ENCODE peak calls at places on chromosomes 5 and 9, in seven cellular contexts. One of them, this sample, is unnamed.
A peak's percentile ranks its signal among the peaks of the same experiment; 100 is the strongest.

GRCh38 chr5:118606940-118607339 is 381.4 kb downstream of the DTWD2 start:
- DNase-seq in breast epithelium: no peak
- DNase-seq in aorta: no peak
- DNase-seq in heart right ventricle: no peak
- DNase-seq in prostate gland: no peak
- DNase-seq in neuronal stem cell: no peak
- DNase-seq in CD8-positive, alpha-beta memory T cell: no peak
- DNase-seq in this sample: no peak

GRCh38 chr9:17191095-17191494 is 56.3 kb downstream of the CNTLN start:
- DNase-seq in aorta: no peak
- DNase-seq in breast epithelium: no peak
- DNase-seq in neuronal stem cell: no peak
- DNase-seq in CD8-positive, alpha-beta memory T cell: no peak
- DNase-seq in prostate gland: no peak
- DNase-seq in heart right ventricle: no peak
- DNase-seq in this sample: no peak

GRCh38 chr9:134502261-134503211 is 139.1 kb upstream of the COL5A1 start:
- DNase-seq in CD8-positive, alpha-beta memory T cell: no peak
- DNase-seq in prostate gland: no peak
- DNase-seq in neuronal stem cell: no peak
- DNase-seq in heart right ventricle: peak; percentile 58
- DNase-seq in breast epithelium: peak; percentile 50
- DNase-seq in aorta: peak; percentile 86
- DNase-seq in this sample: no peak

GRCh38 chr5:81657386-81657785 is 93.5 kb downstream of the SSBP2 start:
- DNase-seq in CD8-positive, alpha-beta memory T cell: no peak
- DNase-seq in neuronal stem cell: no peak
- DNase-seq in prostate gland: no peak
- DNase-seq in heart right ventricle: no peak
- DNase-seq in aorta: no peak
- DNase-seq in breast epithelium: no peak
- DNase-seq in this sample: no peak

GRCh38 chr5:157497875-157498611 is 38.0 kb downstream of the NIPAL4 start:
- DNase-seq in aorta: no peak
- DNase-seq in CD8-positive, alpha-beta memory T cell: no peak
- DNase-seq in breast epithelium: no peak
- DNase-seq in neuronal stem cell: no peak
- DNase-seq in heart right ventricle: no peak
- DNase-seq in prostate gland: no peak
- DNase-seq in this sample: peak; percentile 39

GRCh38 chr9:136147038-136147889 is 28.6 kb upstream of the TMEM250 start:
- DNase-seq in aorta: peak; percentile 44
- DNase-seq in prostate gland: no peak
- DNase-seq in breast epithelium: no peak
- DNase-seq in neuronal stem cell: no peak
- DNase-seq in CD8-positive, alpha-beta memory T cell: no peak
- DNase-seq in heart right ventricle: no peak
- DNase-seq in this sample: no peak

GRCh38 chr5:68740204-68740910 is 353.5 kb upstream of the SLC30A5 start:
- DNase-seq in neuronal stem cell: no peak
- DNase-seq in heart right ventricle: no peak
- DNase-seq in aorta: no peak
- DNase-seq in CD8-positive, alpha-beta memory T cell: no peak
- DNase-seq in prostate gland: no peak
- DNase-seq in breast epithelium: no peak
- DNase-seq in this sample: no peak

GRCh38 chr9:71760901-71761300 is 7.4 kb downstream of the CEMIP2 start:
- DNase-seq in aorta: no peak
- DNase-seq in prostate gland: no peak
- DNase-seq in heart right ventricle: no peak
- DNase-seq in CD8-positive, alpha-beta memory T cell: no peak
- DNase-seq in neuronal stem cell: no peak
- DNase-seq in breast epithelium: no peak
- DNase-seq in this sample: peak; percentile 57

GRCh38 chr5:83553000-83553486 is 81.5 kb downstream of the VCAN start:
- DNase-seq in heart right ventricle: peak; percentile 68
- DNase-seq in breast epithelium: no peak
- DNase-seq in aorta: peak; percentile 57
- DNase-seq in prostate gland: no peak
- DNase-seq in CD8-positive, alpha-beta memory T cell: no peak
- DNase-seq in neuronal stem cell: no peak
- DNase-seq in this sample: no peak

GRCh38 chr5:43548358-43548757 is 8.5 kb downstream of the PAIP1 start:
- DNase-seq in prostate gland: no peak
- DNase-seq in neuronal stem cell: no peak
- DNase-seq in breast epithelium: no peak
- DNase-seq in heart right ventricle: no peak
- DNase-seq in CD8-positive, alpha-beta memory T cell: no peak
- DNase-seq in aorta: no peak
- DNase-seq in this sample: no peak

GRCh38 chr5:158640581-158640980 is 459.1 kb downstream of the EBF1 start:
- DNase-seq in neuronal stem cell: no peak
- DNase-seq in prostate gland: no peak
- DNase-seq in breast epithelium: no peak
- DNase-seq in CD8-positive, alpha-beta memory T cell: no peak
- DNase-seq in aorta: no peak
- DNase-seq in heart right ventricle: no peak
- DNase-seq in this sample: no peak

GRCh38 chr9:91423785-91424402 is at the start of gene NFIL3:
- DNase-seq in neuronal stem cell: peak; percentile 77
- DNase-seq in prostate gland: peak; percentile 82
- DNase-seq in breast epithelium: peak; percentile 83
- DNase-seq in aorta: peak; percentile 91
- DNase-seq in CD8-positive, alpha-beta memory T cell: peak; percentile 66
- DNase-seq in heart right ventricle: peak; percentile 75
- DNase-seq in this sample: peak; percentile 90

GRCh38 chr9:133727876-133728441 is 10.2 kb downstream of the SARDH start:
- DNase-seq in prostate gland: no peak
- DNase-seq in CD8-positive, alpha-beta memory T cell: no peak
- DNase-seq in neuronal stem cell: no peak
- DNase-seq in heart right ventricle: no peak
- DNase-seq in aorta: no peak
- DNase-seq in breast epithelium: peak; percentile 45
- DNase-seq in this sample: peak; percentile 42

DNA sequence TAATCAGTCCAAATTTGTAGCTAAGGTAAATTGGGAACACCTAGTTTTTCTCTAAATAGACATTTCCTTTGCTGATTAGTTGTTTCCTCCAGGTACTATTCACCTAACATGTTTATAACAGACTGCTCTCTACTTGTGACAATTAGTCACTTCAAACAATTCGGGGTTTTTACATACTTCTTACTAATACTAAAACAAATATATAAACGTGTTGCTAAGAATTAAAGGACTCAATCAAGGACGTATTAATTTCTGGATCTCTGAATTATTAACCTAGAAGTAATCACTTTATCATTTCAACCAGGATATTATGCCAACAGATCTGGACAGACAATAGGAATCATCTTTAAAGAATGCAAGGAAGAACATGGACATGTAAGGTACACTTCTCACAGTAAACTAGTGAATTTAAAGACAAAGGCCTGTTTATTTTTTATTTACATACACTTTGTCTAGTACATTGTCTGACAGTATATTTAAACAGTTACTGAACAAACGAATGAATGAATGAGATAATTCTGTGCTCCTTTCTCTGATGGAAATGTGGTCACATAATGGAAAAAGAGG is 22.3 kb downstream of the PJA2 start:
- DNase-seq in CD8-positive, alpha-beta memory T cell: no peak
- DNase-seq in prostate gland: no peak
- DNase-seq in heart right ventricle: no peak
- DNase-seq in breast epithelium: no peak
- DNase-seq in neuronal stem cell: no peak
- DNase-seq in aorta: no peak
- DNase-seq in this sample: no peak
- H3K27ac ChIP-seq in CD8-positive, alpha-beta memory T cell: no peak overlapping the region
- H3K27ac ChIP-seq in prostate gland: no peak overlapping the region
- H3K27ac ChIP-seq in heart right ventricle: no peak overlapping the region
- H3K27ac ChIP-seq in breast epithelium: no peak overlapping the region
- H3K27ac ChIP-seq in neuronal stem cell: no peak overlapping the region
- H3K27ac ChIP-seq in aorta: no peak overlapping the region
- H3K27ac ChIP-seq in this sample: no peak overlapping the region

DNA sequence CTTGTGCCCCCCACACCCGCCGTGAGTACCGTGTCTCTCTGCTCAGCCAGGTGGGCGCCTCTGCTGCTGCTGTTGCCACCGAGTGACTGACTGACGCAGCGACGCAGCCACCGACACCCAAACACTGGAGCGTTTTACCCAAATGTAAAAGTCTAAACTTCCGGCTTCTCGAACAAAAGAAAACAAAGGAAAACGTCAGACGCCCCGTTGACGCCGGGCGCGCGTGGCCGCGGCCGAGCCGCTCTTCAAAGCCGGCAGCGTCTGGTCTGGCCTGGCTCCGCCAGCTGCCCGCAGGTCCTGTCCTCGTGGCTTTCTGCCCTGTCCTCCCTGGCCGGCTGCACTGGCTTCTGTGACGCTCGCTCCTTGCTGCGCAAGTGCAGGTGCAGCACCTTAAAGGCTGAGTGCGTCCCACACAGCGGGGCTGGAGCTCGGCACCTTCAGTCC is 41.4 kb upstream of the CLPTM1L start:
- DNase-seq in heart right ventricle: peak; percentile 14
- DNase-seq in breast epithelium: peak; percentile 87
- DNase-seq in aorta: peak; percentile 81
- DNase-seq in neuronal stem cell: peak; percentile 48
- DNase-seq in CD8-positive, alpha-beta memory T cell: peak; percentile 84
- DNase-seq in prostate gland: peak; percentile 74
- DNase-seq in this sample: peak; percentile 84
- H3K4me3 ChIP-seq in heart right ventricle: peak overlapping the region; percentile 66
- H3K4me3 ChIP-seq in breast epithelium: peak overlapping the region; percentile 86
- H3K4me3 ChIP-seq in aorta: peak overlapping the region; percentile 31
- H3K4me3 ChIP-seq in neuronal stem cell: peak overlapping the region; percentile 77
- H3K4me3 ChIP-seq in CD8-positive, alpha-beta memory T cell: peak overlapping the region; percentile 70
- H3K4me3 ChIP-seq in prostate gland: peak overlapping the region; percentile 51
- H3K4me3 ChIP-seq in this sample: peak overlapping the region; percentile 66

GRCh38 chr9:14215614-14216013 is 98.3 kb downstream of the NFIB start:
- DNase-seq in heart right ventricle: no peak
- DNase-seq in CD8-positive, alpha-beta memory T cell: no peak
- DNase-seq in aorta: no peak
- DNase-seq in breast epithelium: no peak
- DNase-seq in prostate gland: no peak
- DNase-seq in neuronal stem cell: no peak
- DNase-seq in this sample: no peak
- H3K4me1 ChIP-seq in heart right ventricle: peaks cover 91% of the 10 kb centered on the region
- H3K4me1 ChIP-seq in CD8-positive, alpha-beta memory T cell: no peaks in the 10 kb centered on the region
- H3K4me1 ChIP-seq in aorta: peaks cover 13% of the 10 kb centered on the region
- H3K4me1 ChIP-seq in breast epithelium: peaks cover 8% of the 10 kb centered on the region
- H3K4me1 ChIP-seq in prostate gland: peaks cover 4% of the 10 kb centered on the region
- H3K4me1 ChIP-seq in neuronal stem cell: no peaks in the 10 kb centered on the region
- H3K4me1 ChIP-seq in this sample: no peaks in the 10 kb centered on the region

GRCh38 chr9:115999498-115999897 is 154.1 kb upstream of the PAPPA start:
- DNase-seq in neuronal stem cell: no peak
- DNase-seq in prostate gland: no peak
- DNase-seq in breast epithelium: no peak
- DNase-seq in aorta: no peak
- DNase-seq in heart right ventricle: no peak
- DNase-seq in CD8-positive, alpha-beta memory T cell: no peak
- DNase-seq in this sample: no peak

GRCh38 chr9:116005267-116005666 is 148.3 kb upstream of the PAPPA start:
- DNase-seq in neuronal stem cell: no peak
- DNase-seq in aorta: no peak
- DNase-seq in heart right ventricle: no peak
- DNase-seq in prostate gland: no peak
- DNase-seq in CD8-positive, alpha-beta memory T cell: no peak
- DNase-seq in breast epithelium: no peak
- DNase-seq in this sample: no peak

GRCh38 chr9:116002624-116003023 is 151.0 kb upstream of the PAPPA start:
- DNase-seq in CD8-positive, alpha-beta memory T cell: no peak
- DNase-seq in neuronal stem cell: no peak
- DNase-seq in prostate gland: no peak
- DNase-seq in heart right ventricle: no peak
- DNase-seq in breast epithelium: no peak
- DNase-seq in aorta: no peak
- DNase-seq in this sample: no peak

GRCh38 chr9:116000748-116001329 is 152.8 kb upstream of the PAPPA start:
- DNase-seq in breast epithelium: no peak
- DNase-seq in heart right ventricle: no peak
- DNase-seq in CD8-positive, alpha-beta memory T cell: no peak
- DNase-seq in aorta: no peak
- DNase-seq in neuronal stem cell: no peak
- DNase-seq in prostate gland: no peak
- DNase-seq in this sample: no peak

GRCh38 chr9:116002181-116002580 is 151.4 kb upstream of the PAPPA start:
- DNase-seq in breast epithelium: no peak
- DNase-seq in prostate gland: no peak
- DNase-seq in heart right ventricle: no peak
- DNase-seq in neuronal stem cell: no peak
- DNase-seq in CD8-positive, alpha-beta memory T cell: no peak
- DNase-seq in aorta: no peak
- DNase-seq in this sample: no peak
- H3K27ac ChIP-seq in breast epithelium: no peak overlapping the region
- H3K27ac ChIP-seq in prostate gland: no peak overlapping the region
- H3K27ac ChIP-seq in heart right ventricle: no peak overlapping the region
- H3K27ac ChIP-seq in neuronal stem cell: no peak overlapping the region
- H3K27ac ChIP-seq in CD8-positive, alpha-beta memory T cell: no peak overlapping the region
- H3K27ac ChIP-seq in aorta: no peak overlapping the region
- H3K27ac ChIP-seq in this sample: no peak overlapping the region

DNA sequence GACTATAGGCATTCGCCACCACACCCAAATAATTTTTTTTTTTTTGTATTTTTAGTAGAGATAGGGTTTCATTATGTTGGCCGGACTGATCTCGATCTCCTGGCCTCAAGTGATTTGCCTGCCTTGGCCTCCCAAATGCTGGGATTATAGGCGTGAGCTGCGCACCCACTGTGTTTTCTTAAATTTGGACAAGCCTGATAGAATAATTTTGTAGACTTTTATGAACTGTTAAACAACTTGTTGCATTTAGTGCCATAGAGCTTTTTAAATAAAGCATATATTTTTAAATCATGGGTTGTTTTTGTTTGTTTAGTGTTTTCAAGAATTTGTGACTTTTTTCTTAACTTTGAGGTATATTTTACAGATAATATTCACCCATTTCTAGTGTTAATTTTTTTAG is 4.8 kb downstream of the PHAX start:
- DNase-seq in neuronal stem cell: no peak
- DNase-seq in CD8-positive, alpha-beta memory T cell: no peak
- DNase-seq in heart right ventricle: no peak
- DNase-seq in aorta: no peak
- DNase-seq in prostate gland: no peak
- DNase-seq in breast epithelium: no peak
- DNase-seq in this sample: no peak
- H3K4me3 ChIP-seq in neuronal stem cell: no peak overlapping the region
- H3K4me3 ChIP-seq in CD8-positive, alpha-beta memory T cell: no peak overlapping the region
- H3K4me3 ChIP-seq in heart right ventricle: no peak overlapping the region
- H3K4me3 ChIP-seq in aorta: no peak overlapping the region
- H3K4me3 ChIP-seq in prostate gland: no peak overlapping the region
- H3K4me3 ChIP-seq in breast epithelium: no peak overlapping the region
- H3K4me3 ChIP-seq in this sample: no peak overlapping the region

This sample was measured in Peyer's patch.